ENCODE peak calls at places on chromosomes 4 and X, in seven cellular contexts. Q is fibroblast of mammary gland, A is prostate gland, K is right lobe of liver, J is endothelial cell, O is cardiac fibroblast, F is uterus. W is an unnamed sample.

GRCh38 chrX:143634701-143635442 is 1.0 kb downstream of the SLITRK4 start:
- DNase-seq in Q (no peak), A (no peak), K (no peak), J (peak; percentile 20), O (no peak), F (no peak), W (peak; percentile 6)

GRCh38 chrX:24148535-24149345 is 789 bp upstream of the ZFX start:
- DNase-seq in Q (peak; percentile 72), A (no peak), K (no peak), J (no peak), O (peak; percentile 63), F (peak; percentile 66), W (no peak)

GRCh38 chrX:41502004-41502403 is 54.9 kb downstream of the NYX start:
- DNase-seq in Q (no peak), A (no peak), K (no peak), J (no peak), O (no peak), F (no peak), W (no peak)

GRCh38 chr4:1501754-1502500 is 95.7 kb upstream of the NKX1-1 start:
- DNase-seq in Q (no peak), A (no peak), K (no peak), J (no peak), O (no peak), F (peak; percentile 7), W (no peak)

GRCh38 chrX:47662144-47662657 is 3.2 kb upstream of the UXT start:
- DNase-seq in Q (peak; percentile 98), A (no peak), K (no peak), J (no peak), O (peak; percentile 97), F (no peak), W (no peak)

GRCh38 chr4:84596826-84597225 is 13.9 kb downstream of the CDS1 start:
- DNase-seq in Q (no peak), A (no peak), K (no peak), J (no peak), O (no peak), F (no peak), W (no peak)

GRCh38 chrX:9897761-9898161 is 69.4 kb upstream of the CLDN34 start:
- DNase-seq in Q (peak; percentile 85), A (no peak), K (no peak), J (no peak), O (peak; percentile 77), F (no peak), W (no peak)

GRCh38 chr4:14783011-14783877 is 219.0 kb upstream of the CPEB2 start:
- DNase-seq in Q (peak; percentile 90), A (no peak), K (no peak), J (no peak), O (peak; percentile 90), F (no peak), W (no peak)

GRCh38 chr4:94256144-94256783 is 48.6 kb downstream of the SMARCAD1 start:
- DNase-seq in Q (no peak), A (no peak), K (no peak), J (no peak), O (no peak), F (no peak), W (no peak)

GRCh38 chr4:2243682-2244380 is 1.9 kb upstream of the HAUS3 start:
- DNase-seq in Q (peak; percentile 66), A (no peak), K (no peak), J (no peak), O (peak; percentile 68), F (peak; percentile 71), W (peak; percentile 40)

GRCh38 chr4:113293043-113293560 is 243.6 kb downstream of the ANK2 start:
- DNase-seq in Q (peak; percentile 60), A (no peak), K (no peak), J (no peak), O (peak; percentile 59), F (no peak), W (no peak)

GRCh38 chr4:113292371-113293042 is 243.1 kb downstream of the ANK2 start:
- DNase-seq in Q (peak; percentile 45), A (no peak), K (no peak), J (no peak), O (no peak), F (peak; percentile 34), W (peak; percentile 76)

GRCh38 chr4:113293673-113294072 is 244.2 kb downstream of the ANK2 start:
- DNase-seq in Q (peak; percentile 12), A (no peak), K (no peak), J (no peak), O (no peak), F (no peak), W (no peak)

GRCh38 chr4:113290666-113291065 is 241.2 kb downstream of the ANK2 start:
- DNase-seq in Q (no peak), A (no peak), K (no peak), J (no peak), O (no peak), F (no peak), W (no peak)

DNA sequence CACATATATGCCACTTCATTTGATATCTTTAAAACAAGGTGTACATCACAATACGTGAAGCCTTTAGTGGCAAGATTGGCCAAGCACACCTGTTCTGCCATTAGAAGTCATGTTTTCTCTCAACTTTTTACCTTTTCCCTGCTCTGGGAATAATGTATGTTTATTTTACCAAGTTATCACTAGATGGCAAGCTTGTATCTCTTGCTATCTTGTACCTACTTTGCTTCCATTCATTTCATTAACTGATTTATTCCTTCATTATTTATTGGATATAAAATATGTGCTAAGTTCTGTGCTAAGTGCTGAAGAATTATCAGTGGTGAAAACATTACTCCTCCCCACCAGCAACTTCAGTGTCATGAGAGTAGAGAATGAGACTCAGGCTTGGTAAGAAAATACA is 245.5 kb downstream of the ANK2 start:
- DNase-seq in Q (peak; percentile 23), A (no peak), K (no peak), J (no peak), O (no peak), F (no peak), W (no peak)
- TF ChIP-seq CTCF in Q (peak; percentile 31), A (no peak), K (no peak), J (no peak), O (no peak), F (no peak), W (no peak)

GRCh38 chr4:72558655-72559054 is 10.4 kb downstream of the ADAMTS3 start:
- DNase-seq in Q (no peak), A (no peak), K (no peak), J (no peak), O (no peak), F (no peak), W (no peak)
- TF ChIP-seq CTCF in Q (no peak), A (no peak), K (no peak), J (no peak), O (no peak), F (no peak), W (no peak)

GRCh38 chrX:107467271-107467670 is 17.8 kb downstream of the FRMPD3 start:
- DNase-seq in Q (no peak), A (no peak), K (no peak), J (no peak), O (no peak), F (no peak), W (no peak)

GRCh38 chrX:107470198-107470597 is 20.7 kb downstream of the FRMPD3 start:
- DNase-seq in Q (no peak), A (no peak), K (no peak), J (no peak), O (no peak), F (no peak), W (no peak)

GRCh38 chrX:107465932-107466620 is 16.6 kb downstream of the FRMPD3 start:
- DNase-seq in Q (no peak), A (no peak), K (no peak), J (no peak), O (no peak), F (no peak), W (no peak)

GRCh38 chrX:107470971-107471370 is 21.5 kb downstream of the FRMPD3 start:
- DNase-seq in Q (no peak), A (no peak), K (no peak), J (no peak), O (no peak), F (no peak), W (no peak)
- TF ChIP-seq CTCF in Q (no peak), A (no peak), K (no peak), J (no peak), O (no peak), F (no peak), W (no peak)

DNA sequence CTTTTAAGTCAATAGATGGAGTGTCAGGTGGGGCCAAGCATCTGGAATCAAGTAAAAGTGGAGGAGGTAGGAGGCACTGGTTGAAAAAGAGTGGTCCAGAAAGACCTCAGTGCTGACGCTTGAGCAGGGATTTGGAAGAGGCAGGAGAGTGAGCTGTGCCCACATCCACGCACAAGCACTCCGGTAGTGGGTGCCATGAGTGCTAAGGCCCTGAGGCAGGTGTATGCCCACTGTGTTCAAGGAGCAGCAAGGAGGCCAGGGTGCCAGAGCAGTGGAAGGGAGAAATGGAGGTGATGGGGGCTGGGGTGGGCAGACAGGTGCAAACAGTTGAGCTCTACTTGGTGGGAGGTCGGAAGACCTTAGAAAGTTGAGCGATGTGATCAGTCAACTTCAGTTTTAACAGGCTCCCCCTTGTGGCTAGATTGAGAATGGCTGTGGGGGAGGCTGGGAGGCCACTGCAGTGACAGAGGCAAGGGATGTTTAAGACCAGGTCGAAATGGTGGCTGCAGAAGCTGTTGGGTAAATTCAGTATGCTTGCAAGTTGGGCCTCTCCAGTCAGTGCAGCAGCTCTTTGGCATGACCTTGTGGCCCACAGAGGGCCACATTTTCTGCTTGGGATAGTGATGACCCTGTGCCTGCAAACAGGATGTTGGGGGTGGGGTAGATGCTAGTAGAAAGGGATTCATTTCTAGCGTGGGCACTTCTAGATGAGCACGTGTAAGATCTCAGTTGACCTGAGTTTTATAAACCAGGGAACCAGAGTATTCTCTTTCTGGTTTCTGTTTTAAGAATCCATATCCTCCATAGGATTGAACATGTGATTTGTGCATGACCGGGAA is 12.7 kb downstream of the TKTL1 start:
- DNase-seq in Q (peak; percentile 36), A (peak; percentile 15), K (peak; percentile 58), J (peak; percentile 72), O (peak; percentile 58), F (peak; percentile 57), W (peak; percentile 40)
- TF ChIP-seq CTCF in Q (peak; percentile 66), A (peak; percentile 36), K (peak; percentile 74), J (peak; percentile 58), O (peak; percentile 72), F (peak; percentile 71), W (peak; percentile 58)

GRCh38 chr4:98827661-98828060 is 101.3 kb downstream of the EIF4E start:
- DNase-seq in Q (no peak), A (no peak), K (no peak), J (no peak), O (no peak), F (no peak), W (no peak)

GRCh38 chr4:98833384-98833783 is 95.5 kb downstream of the EIF4E start:
- DNase-seq in Q (no peak), A (no peak), K (no peak), J (no peak), O (no peak), F (no peak), W (no peak)

GRCh38 chr4:98828801-98829200 is 100.1 kb downstream of the EIF4E start:
- DNase-seq in Q (peak; percentile 17), A (no peak), K (no peak), J (no peak), O (peak; percentile 8), F (no peak), W (no peak)
- TF ChIP-seq CTCF in Q (peak; percentile 12), A (peak; percentile 3), K (no peak), J (no peak), O (no peak), F (no peak), W (no peak)

GRCh38 chr4:3514806-3515421 is 17.3 kb downstream of the LRPAP1 start:
- DNase-seq in Q (no peak), A (no peak), K (peak; percentile 49), J (no peak), O (no peak), F (no peak), W (no peak)
- TF ChIP-seq CTCF in Q (no peak), A (no peak), K (no peak), J (no peak), O (peak; percentile 24), F (no peak), W (peak; percentile 20)